ENCODE peak calls at places on chromosomes 16 and 17, in seven cellular contexts. A is B cell, C is upper lobe of right lung, M is psoas muscle, N is GM12865, G is neural crest cell, B is RWPE1. D is an unnamed sample.

GRCh38 chr16:58421529-58421928 is 29.3 kb downstream of the GINS3 start:
- DNase-seq in A (no peak), C (peak; percentile 66), M (no peak), N (no peak), G (no peak), B (no peak), D (no peak)

GRCh38 chr17:62761884-62762283 is 46.2 kb downstream of the MARCHF10 start:
- DNase-seq in A (no peak), C (no peak), M (no peak), N (no peak), G (no peak), B (peak; percentile 91), D (no peak)

GRCh38 chr16:87561200-87562105 is 40.9 kb upstream of the JPH3 start:
- DNase-seq in A (no peak), C (no peak), M (no peak), N (no peak), G (no peak), B (no peak), D (no peak)

GRCh38 chr16:17431012-17431411 is 39.7 kb downstream of the XYLT1 start:
- DNase-seq in A (no peak), C (no peak), M (no peak), N (no peak), G (no peak), B (no peak), D (no peak)

GRCh38 chr16:86888240-86889044 is 310.1 kb downstream of the FOXL1 start:
- DNase-seq in A (no peak), C (peak; percentile 16), M (no peak), N (no peak), G (no peak), B (no peak), D (no peak)

GRCh38 chr16:78211951-78212350 is 112.5 kb downstream of the WWOX start:
- DNase-seq in A (no peak), C (peak; percentile 70), M (no peak), N (no peak), G (no peak), B (peak; percentile 82), D (no peak)

GRCh38 chr16:74984194-74984669 is 691 bp downstream of the WDR59 start:
- DNase-seq in A (no peak), C (no peak), M (no peak), N (peak; percentile 54), G (no peak), B (peak; percentile 4), D (no peak)

GRCh38 chr16:70396209-70396904 is 42.5 kb downstream of the ST3GAL2 start:
- DNase-seq in A (no peak), C (no peak), M (no peak), N (no peak), G (no peak), B (no peak), D (no peak)

GRCh38 chr17:57284984-57285646 is 28.8 kb downstream of the MSI2 start:
- DNase-seq in A (peak; percentile 65), C (no peak), M (no peak), N (peak; percentile 63), G (no peak), B (no peak), D (no peak)

GRCh38 chr16:19703218-19703617 is 14.8 kb downstream of the KNOP1 start:
- DNase-seq in A (no peak), C (no peak), M (no peak), N (no peak), G (no peak), B (no peak), D (no peak)

GRCh38 chr16:50269769-50270509 is 3.6 kb downstream of the ADCY7 start:
- DNase-seq in A (no peak), C (no peak), M (peak; percentile 29), N (no peak), G (no peak), B (no peak), D (no peak)

DNA sequence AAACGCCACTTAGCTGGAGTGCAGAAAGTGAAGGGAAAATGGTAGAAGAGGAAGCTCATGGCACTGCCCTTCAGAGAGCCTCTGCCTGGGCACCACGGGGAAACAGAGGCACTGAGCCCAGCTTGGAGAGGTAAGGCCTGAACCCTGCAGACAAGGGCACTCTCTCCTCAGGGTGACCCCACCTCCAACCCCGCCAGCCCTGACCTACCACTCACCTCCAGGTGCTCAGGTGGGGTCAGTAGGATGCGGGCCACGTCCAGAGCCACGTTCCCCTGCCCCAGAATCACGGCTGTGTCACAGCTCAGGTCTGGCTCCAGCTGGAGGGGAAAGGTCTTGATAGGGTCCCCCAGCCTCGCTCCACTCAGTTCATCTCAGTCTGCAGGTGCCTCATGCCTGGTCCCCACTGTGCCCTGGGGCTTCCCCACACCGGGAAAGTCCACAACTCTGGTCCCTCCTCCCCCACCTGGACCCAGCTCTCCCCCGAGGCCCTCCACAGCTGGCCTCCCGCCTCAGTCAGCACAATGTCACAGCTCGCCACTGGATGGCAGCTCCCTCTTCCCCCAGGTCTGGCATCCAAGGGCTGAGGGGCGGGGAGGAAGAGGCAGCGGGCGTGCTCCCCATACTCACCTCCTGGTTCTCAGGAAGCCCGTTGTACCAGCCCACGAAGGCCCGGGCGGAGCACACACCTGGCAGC is 6.0 kb upstream of the GRIN2C start:
- DNase-seq in A (no peak), C (no peak), M (peak; percentile 45), N (peak; percentile 36), G (no peak), B (no peak), D (no peak)
- TF ChIP-seq CTCF in A (no peak), C (no peak), M (no peak), N (no peak), G (no peak), B (no peak), D (no peak)

GRCh38 chr17:80474231-80474932 is 2.0 kb downstream of the NPTX1 start:
- DNase-seq in A (peak; percentile 56), C (no peak), M (no peak), N (peak; percentile 13), G (no peak), B (peak; percentile 49), D (no peak)
- TF ChIP-seq CTCF in A (no peak), C (no peak), M (no peak), N (no peak), G (peak; percentile 44), B (peak; percentile 33), D (no peak)

GRCh38 chr17:31695456-31696090 is 163.5 kb downstream of the COPRS start:
- DNase-seq in A (no peak), C (no peak), M (peak; percentile 56), N (no peak), G (no peak), B (no peak), D (no peak)

GRCh38 chr17:31690118-31690517 is 168.9 kb downstream of the COPRS start:
- DNase-seq in A (no peak), C (no peak), M (no peak), N (no peak), G (no peak), B (no peak), D (no peak)

GRCh38 chr17:31693433-31694210 is 165.4 kb downstream of the COPRS start:
- DNase-seq in A (no peak), C (no peak), M (no peak), N (no peak), G (no peak), B (no peak), D (no peak)

GRCh38 chr17:31691251-31691905 is 167.7 kb downstream of the COPRS start:
- DNase-seq in A (no peak), C (no peak), M (no peak), N (no peak), G (no peak), B (no peak), D (no peak)

GRCh38 chr17:31692632-31693031 is 166.4 kb downstream of the COPRS start:
- DNase-seq in A (no peak), C (no peak), M (no peak), N (no peak), G (no peak), B (no peak), D (no peak)
- TF ChIP-seq CTCF in A (no peak), C (no peak), M (no peak), N (no peak), G (no peak), B (no peak), D (no peak)

DNA sequence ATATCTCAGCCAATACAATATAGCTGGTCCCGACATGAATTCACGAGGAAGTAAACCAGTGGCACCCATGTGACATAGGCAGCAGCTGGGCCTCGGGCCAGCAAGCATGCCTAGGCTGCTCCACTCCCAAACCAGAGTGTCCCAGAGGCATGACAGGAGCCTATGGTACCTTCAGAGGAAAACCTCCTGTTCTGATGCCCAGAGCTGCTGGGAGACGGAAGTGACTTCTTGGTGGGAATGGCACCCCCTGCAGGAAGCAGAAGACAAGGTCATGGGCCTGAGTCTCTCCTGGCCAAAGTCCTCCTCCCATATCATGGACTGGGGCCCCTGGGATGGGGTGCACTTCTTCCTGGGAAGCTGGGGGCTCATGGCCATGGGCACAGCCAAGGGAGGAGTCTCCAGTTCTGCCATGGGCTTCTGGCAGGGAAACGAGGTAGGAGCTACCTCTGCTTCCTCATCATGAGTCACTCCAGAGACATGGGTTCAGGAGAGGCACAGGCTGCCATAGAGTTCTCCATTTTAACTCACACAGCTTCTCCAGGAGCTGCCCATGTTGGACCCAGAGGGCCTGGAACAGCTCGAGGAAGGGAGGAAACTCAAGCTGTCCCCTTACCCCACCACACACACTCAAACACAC is 13.4 kb downstream of the FBF1 start:
- DNase-seq in A (no peak), C (no peak), M (no peak), N (peak; percentile 45), G (peak; percentile 25), B (peak; percentile 10), D (no peak)
- TF ChIP-seq CTCF in A (peak; percentile 25), C (peak; percentile 43), M (peak; percentile 18), N (peak; percentile 51), G (peak; percentile 49), B (no peak), D (peak; percentile 66)

GRCh38 chr16:1538804-1539520 is 5.5 kb downstream of the TMEM204 start:
- DNase-seq in A (peak; percentile 65), C (no peak), M (peak; percentile 55), N (peak; percentile 45), G (no peak), B (no peak), D (no peak)
- TF ChIP-seq CTCF in A (peak; percentile 26), C (no peak), M (no peak), N (peak; percentile 32), G (no peak), B (no peak), D (no peak)

DNA sequence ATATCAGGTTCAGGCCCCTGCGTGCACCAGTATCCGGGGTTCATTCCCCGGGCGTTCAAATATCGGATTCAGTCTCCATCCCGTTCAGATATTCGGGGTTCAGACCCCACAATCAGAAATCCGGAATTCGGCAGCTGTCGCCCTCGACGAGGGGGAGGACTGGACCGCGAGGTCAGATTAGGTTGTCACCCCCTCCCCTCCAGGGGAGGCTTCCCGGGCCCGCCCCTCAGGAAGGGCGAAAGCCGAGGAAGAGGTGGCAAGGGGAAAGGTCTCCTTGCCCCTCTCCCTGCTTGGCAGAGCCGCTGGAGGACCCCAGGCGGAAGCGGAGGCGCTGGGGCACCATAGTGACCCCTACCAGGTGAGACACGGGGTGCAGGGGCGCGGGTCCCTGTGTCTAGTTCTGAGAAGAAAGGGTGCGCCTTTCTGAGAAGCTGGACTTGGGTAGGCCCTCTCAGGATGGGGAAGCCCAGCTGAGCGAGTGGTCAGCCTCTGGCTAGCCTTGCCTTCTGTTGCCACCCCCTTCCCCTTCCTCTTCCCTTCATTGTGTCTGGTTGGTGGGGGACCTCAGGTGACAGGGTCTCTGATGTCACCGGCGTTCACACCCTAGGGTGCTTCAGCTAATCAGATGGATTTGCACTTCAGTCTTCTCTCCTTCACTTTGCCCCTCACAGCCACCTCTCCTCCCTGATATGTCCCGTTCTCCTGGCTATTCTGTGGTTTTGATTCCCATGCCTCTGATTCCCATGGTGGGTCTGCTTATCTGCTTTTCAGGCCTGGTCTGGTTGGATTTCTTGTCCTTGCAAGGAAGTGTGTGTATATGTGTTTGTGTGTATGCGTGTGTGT is 844 bp downstream of the TAOK2 start:
- DNase-seq in A (peak; percentile 37), C (peak; percentile 70), M (peak; percentile 61), N (peak; percentile 35), G (no peak), B (peak; percentile 20), D (peak; percentile 60)
- TF ChIP-seq CTCF in A (no peak), C (no peak), M (no peak), N (no peak), G (no peak), B (no peak), D (no peak)

D was measured in CD14-positive monocyte.